ENCODE peak calls at places on chromosomes 3 and 15, in six cellular contexts. K is right cardiac atrium; X is hypothalamus; R is NCI-H1417 treated with DMSO at 0.1 percent for 48 hours; Z is CD8-positive, alpha-beta T cell; I is NCI-H526. U is an unnamed sample.

GRCh38 chr15:97745481-97746071 is 214.9 kb upstream of the ARRDC4 start:
- DNase-seq in K (peak), X (no peak), R (no peak), Z (no peak), I (peak), U (peak)

GRCh38 chr3:56291953-56292352 is 176.3 kb downstream of the ERC2 start:
- DNase-seq in K (no peak), X (no peak), R (no peak), Z (no peak), I (no peak), U (no peak)

GRCh38 chr15:100781061-100781960 is 98.3 kb upstream of the ALDH1A3 start:
- DNase-seq in K (no peak), X (no peak), R (no peak), Z (no peak), I (no peak), U (peak)

GRCh38 chr3:100423611-100424010 is 22.3 kb downstream of the LNP1 start:
- DNase-seq in K (no peak), X (no peak), R (no peak), Z (no peak), I (no peak), U (no peak)

GRCh38 chr15:43908641-43909040 is 81.8 kb downstream of the WDR76 start:
- DNase-seq in K (no peak), X (no peak), R (no peak), Z (no peak), I (no peak), U (no peak)

GRCh38 chr3:102488316-102488715 is 53.5 kb downstream of the ZPLD1 start:
- DNase-seq in K (no peak), X (no peak), R (no peak), Z (no peak), I (no peak), U (no peak)

GRCh38 chr15:70127288-70127746 is 29.6 kb upstream of the TLE3 start:
- DNase-seq in K (peak), X (peak), R (no peak), Z (no peak), I (peak), U (no peak)

GRCh38 chr3:43434431-43434830 is 148.1 kb downstream of the SNRK start:
- DNase-seq in K (no peak), X (no peak), R (no peak), Z (no peak), I (no peak), U (no peak)

GRCh38 chr15:90337256-90337655 is 14.8 kb upstream of the ZNF774 start:
- DNase-seq in K (no peak), X (no peak), R (no peak), Z (no peak), I (no peak), U (no peak)

GRCh38 chr3:128151758-128152274 is 1.5 kb upstream of the EEFSEC start:
- DNase-seq in K (no peak), X (no peak), R (no peak), Z (no peak), I (no peak), U (no peak)

GRCh38 chr15:57509121-57509520 is 82.6 kb upstream of the MYZAP start:
- DNase-seq in K (no peak), X (no peak), R (no peak), Z (no peak), I (peak), U (no peak)

GRCh38 chr3:11514191-11514770 is 129.4 kb downstream of the VGLL4 start:
- DNase-seq in K (peak), X (no peak), R (no peak), Z (no peak), I (no peak), U (no peak)

GRCh38 chr3:192758654-192759053 is 31.3 kb upstream of the FGF12 start:
- DNase-seq in K (no peak), X (no peak), R (no peak), Z (no peak), I (no peak), U (no peak)

GRCh38 chr3:156548041-156548687 is 6.8 kb downstream of the SSR3 start:
- DNase-seq in K (no peak), X (no peak), R (no peak), Z (no peak), I (no peak), U (no peak)

GRCh38 chr3:196193037-196193737 is 18.0 kb downstream of the ZDHHC19 start:
- DNase-seq in K (no peak), X (no peak), R (no peak), Z (no peak), I (no peak), U (no peak)

GRCh38 chr15:93941687-93942086 is 289.7 kb upstream of the MCTP2 start:
- DNase-seq in K (no peak), X (no peak), R (no peak), Z (no peak), I (no peak), U (no peak)

GRCh38 chr3:147397911-147398809 is 8.2 kb downstream of the ZIC4 start:
- DNase-seq in K (no peak), X (no peak), R (no peak), Z (no peak), I (no peak), U (no peak)

GRCh38 chr15:99427668-99428361 is 138.0 kb upstream of the MEF2A start:
- DNase-seq in K (no peak), X (no peak), R (no peak), Z (no peak), I (no peak), U (no peak)

GRCh38 chr3:9226326-9226725 is 23.1 kb downstream of the SRGAP3 start:
- DNase-seq in K (no peak), X (no peak), R (no peak), Z (no peak), I (no peak), U (no peak)

GRCh38 chr15:20295238-20295811 is 246.3 kb downstream of the GOLGA6L6 start:
- DNase-seq in K (peak), X (no peak), R (no peak), Z (no peak), I (no peak), U (no peak)

GRCh38 chr3:112308151-112308911 is 14.3 kb upstream of the SLC9C1 start:
- DNase-seq in K (no peak), X (no peak), R (no peak), Z (no peak), I (no peak), U (no peak)

GRCh38 chr15:58185439-58185838 is 47.3 kb downstream of the AQP9 start:
- DNase-seq in K (no peak), X (no peak), R (no peak), Z (no peak), I (no peak), U (no peak)

GRCh38 chr3:106611841-106612240 is 743.0 kb upstream of the CBLB start:
- DNase-seq in K (no peak), X (no peak), R (no peak), Z (no peak), I (no peak), U (no peak)

GRCh38 chr3:183122257-183122932 is 23.1 kb upstream of the MCCC1 start:
- DNase-seq in K (no peak), X (no peak), R (peak), Z (no peak), I (peak), U (no peak)

GRCh38 chr3:61915296-61915695 is 353.9 kb downstream of the PTPRG start:
- DNase-seq in K (no peak), X (no peak), R (no peak), Z (no peak), I (no peak), U (no peak)

GRCh38 chr15:74340139-74340538 is 27.3 kb downstream of the CYP11A1 start:
- DNase-seq in K (no peak), X (no peak), R (no peak), Z (no peak), I (no peak), U (no peak)

GRCh38 chr15:62153228-62153627 is 11.9 kb downstream of the C2CD4B start:
- DNase-seq in K (no peak), X (no peak), R (no peak), Z (no peak), I (no peak), U (no peak)

GRCh38 chr3:23726811-23727548 is 78.8 kb upstream of the UBE2E1 start:
- DNase-seq in K (no peak), X (no peak), R (no peak), Z (no peak), I (no peak), U (no peak)